ENCODE peak calls at places on chromosomes 11 and 22, in nine cellular contexts. O is cardiac muscle cell, A is astrocyte of the cerebellum, Q is AG04450, G is A549, S is activated B cell treated with CpG ODN at 0.5 μM for 24 hours, P is fibroblast of mammary gland, D is colonic mucosa, T is choroid plexus epithelial cell. B is an unnamed sample.

GRCh38 chr11:3984896-3985295 is 109.7 kb upstream of the RRM1 start:
- DNase-seq in O (peak), A (no peak), Q (no peak), G (no peak), S (no peak), P (no peak), D (no peak), T (peak), B (no peak)

GRCh38 chr11:55949330-55949729 is 13.1 kb upstream of the OR5I1 start:
- DNase-seq in O (no peak), A (no peak), Q (no peak), G (no peak), S (no peak), P (no peak), D (no peak), T (no peak), B (no peak)

GRCh38 chr11:456533-456932 is 6.5 kb downstream of the PTDSS2 start:
- DNase-seq in O (no peak), A (no peak), Q (no peak), G (no peak), S (no peak), P (no peak), D (no peak), T (peak), B (no peak)

GRCh38 chr11:77672276-77672675 is 34.7 kb upstream of the CLNS1A start:
- DNase-seq in O (no peak), A (peak), Q (peak), G (peak), S (no peak), P (peak), D (peak), T (peak), B (no peak)

GRCh38 chr11:12050470-12050891 is 42.1 kb upstream of the DKK3 start:
- DNase-seq in O (no peak), A (peak), Q (no peak), G (no peak), S (no peak), P (no peak), D (no peak), T (peak), B (peak)

GRCh38 chr11:67641302-67642147 is 2.0 kb upstream of the TBX10 start:
- DNase-seq in O (no peak), A (no peak), Q (no peak), G (no peak), S (no peak), P (no peak), D (peak), T (no peak), B (no peak)

GRCh38 chr22:49015993-49016908 is 811.4 kb downstream of the BRD1 start:
- DNase-seq in O (no peak), A (no peak), Q (no peak), G (no peak), S (no peak), P (no peak), D (no peak), T (no peak), B (no peak)

GRCh38 chr22:22884010-22884887 is 3.4 kb upstream of the IGLL5 start:
- DNase-seq in O (no peak), A (no peak), Q (no peak), G (peak), S (no peak), P (peak), D (peak), T (peak), B (peak)

GRCh38 chr22:38454361-38455062 is 487 bp downstream of the KCNJ4 start:
- DNase-seq in O (peak), A (no peak), Q (no peak), G (no peak), S (no peak), P (no peak), D (no peak), T (no peak), B (no peak)

GRCh38 chr11:746289-747175 is 732 bp upstream of the TALDO1 start:
- DNase-seq in O (peak), A (no peak), Q (no peak), G (peak), S (no peak), P (peak), D (peak), T (peak), B (no peak)

GRCh38 chr22:35219012-35219411 is 38.3 kb upstream of the HMGXB4 start:
- DNase-seq in O (no peak), A (no peak), Q (peak), G (peak), S (no peak), P (peak), D (no peak), T (peak), B (no peak)

GRCh38 chr22:48047722-48048500 is 1285.5 kb downstream of the TBC1D22A start:
- DNase-seq in O (no peak), A (no peak), Q (no peak), G (no peak), S (no peak), P (no peak), D (no peak), T (no peak), B (no peak)

GRCh38 chr11:75263944-75264349 is 23.4 kb downstream of the TPBGL start:
- DNase-seq in O (no peak), A (no peak), Q (no peak), G (no peak), S (no peak), P (no peak), D (no peak), T (peak), B (no peak)

GRCh38 chr11:66639066-66639813 is 737 bp downstream of the RBM4 start:
- DNase-seq in O (peak), A (no peak), Q (no peak), G (peak), S (no peak), P (peak), D (no peak), T (peak), B (no peak)

GRCh38 chr11:14898286-14899086 is 6.5 kb upstream of the CYP2R1 start:
- DNase-seq in O (no peak), A (no peak), Q (no peak), G (no peak), S (no peak), P (no peak), D (no peak), T (no peak), B (no peak)

GRCh38 chr11:33868646-33869461 is 23.0 kb downstream of the LMO2 start:
- DNase-seq in O (peak), A (no peak), Q (no peak), G (no peak), S (no peak), P (no peak), D (no peak), T (no peak), B (no peak)

GRCh38 chr11:33324211-33324985 is 67.2 kb downstream of the HIPK3 start:
- DNase-seq in O (peak), A (no peak), Q (no peak), G (no peak), S (no peak), P (no peak), D (no peak), T (no peak), B (no peak)

GRCh38 chr11:96073536-96073935 is 149.6 kb upstream of the MTMR2 start:
- DNase-seq in O (no peak), A (no peak), Q (no peak), G (no peak), S (no peak), P (no peak), D (no peak), T (no peak), B (no peak)

GRCh38 chr11:114153224-114153623 is 93.7 kb downstream of the ZBTB16 start:
- DNase-seq in O (no peak), A (no peak), Q (no peak), G (no peak), S (no peak), P (no peak), D (no peak), T (no peak), B (no peak)

GRCh38 chr11:67636962-67637361 is 2.6 kb downstream of the TBX10 start:
- DNase-seq in O (no peak), A (no peak), Q (no peak), G (no peak), S (no peak), P (no peak), D (no peak), T (no peak), B (no peak)

GRCh38 chr22:41474878-41475451 is 6.0 kb downstream of the ACO2 start:
- DNase-seq in O (no peak), A (no peak), Q (no peak), G (no peak), S (no peak), P (no peak), D (no peak), T (no peak), B (no peak)

GRCh38 chr11:78131956-78132355 is 7.5 kb downstream of the ALG8 start:
- DNase-seq in O (no peak), A (no peak), Q (no peak), G (no peak), S (no peak), P (peak), D (no peak), T (no peak), B (no peak)

GRCh38 chr11:60925685-60926267 is 1.5 kb downstream of the TMEM132A start:
- DNase-seq in O (no peak), A (no peak), Q (peak), G (peak), S (no peak), P (peak), D (no peak), T (peak), B (no peak)

GRCh38 chr22:18998998-18999397 is 62.9 kb upstream of the PRODH start:
- DNase-seq in O (peak), A (no peak), Q (no peak), G (no peak), S (no peak), P (no peak), D (no peak), T (no peak), B (no peak)
- TF ChIP-seq CTCF in O (peak), A (peak), Q (peak), G (no peak), S (no peak), P (peak), D (no peak), T (peak), B (no peak)

GRCh38 chr22:20777420-20778177 is 3.7 kb downstream of the SERPIND1 start:
- DNase-seq in O (peak), A (peak), Q (peak), G (peak), S (no peak), P (peak), D (peak), T (peak), B (no peak)
- TF ChIP-seq CTCF in O (peak), A (no peak), Q (peak), G (peak), S (no peak), P (no peak), D (no peak), T (peak), B (no peak)

GRCh38 chr11:57638811-57639320 is 10.8 kb downstream of the YPEL4 start:
- DNase-seq in O (peak), A (no peak), Q (no peak), G (no peak), S (no peak), P (peak), D (no peak), T (no peak), B (peak)
- TF ChIP-seq CTCF in O (peak), A (no peak), Q (no peak), G (no peak), S (no peak), P (no peak), D (no peak), T (no peak), B (no peak)

DNA sequence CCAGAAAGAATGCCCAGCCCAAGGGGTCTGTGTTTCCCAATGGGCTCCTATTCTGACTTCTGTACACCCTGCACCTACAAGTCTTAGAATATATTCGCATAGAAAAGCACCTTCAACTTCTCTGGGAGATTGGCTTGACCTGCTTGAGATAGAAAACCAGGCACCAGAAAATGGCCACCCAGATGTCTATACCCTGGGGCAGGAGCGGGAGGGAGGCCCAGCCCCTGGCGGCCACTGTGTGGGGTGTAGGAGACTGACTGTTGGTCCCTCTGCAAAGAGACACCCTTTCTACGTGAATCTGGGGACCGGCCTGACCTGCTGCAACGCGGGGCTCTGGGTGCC is 8.5 kb downstream of the DENND6B start:
- DNase-seq in O (no peak), A (no peak), Q (no peak), G (no peak), S (no peak), P (no peak), D (no peak), T (no peak), B (no peak)
- TF ChIP-seq CTCF in O (no peak), A (no peak), Q (no peak), G (no peak), S (no peak), P (no peak), D (no peak), T (no peak), B (no peak)

GRCh38 chr11:44557464-44557863 is 8.0 kb upstream of the CD82 start:
- DNase-seq in O (no peak), A (no peak), Q (no peak), G (no peak), S (no peak), P (no peak), D (no peak), T (no peak), B (no peak)

GRCh38 chr11:44559207-44559943 is 6.1 kb upstream of the CD82 start:
- DNase-seq in O (no peak), A (no peak), Q (no peak), G (no peak), S (peak), P (no peak), D (no peak), T (no peak), B (no peak)

GRCh38 chr11:44561275-44561781 is 4.1 kb upstream of the CD82 start:
- DNase-seq in O (no peak), A (no peak), Q (no peak), G (no peak), S (no peak), P (peak), D (no peak), T (no peak), B (no peak)

GRCh38 chr11:44555031-44555800 is 10.2 kb upstream of the CD82 start:
- DNase-seq in O (no peak), A (no peak), Q (no peak), G (no peak), S (no peak), P (no peak), D (no peak), T (no peak), B (no peak)

GRCh38 chr11:44556735-44557409 is 8.6 kb upstream of the CD82 start:
- DNase-seq in O (peak), A (peak), Q (no peak), G (peak), S (no peak), P (peak), D (peak), T (peak), B (peak)
- TF ChIP-seq CTCF in O (peak), A (peak), Q (peak), G (peak), S (peak), P (peak), D (peak), T (peak), B (peak)

GRCh38 chr22:50627914-50628542 is at the start of gene ARSA:
- DNase-seq in O (peak), A (peak), Q (peak), G (peak), S (peak), P (peak), D (peak), T (peak), B (peak)
- TF ChIP-seq CTCF in O (peak), A (peak), Q (peak), G (peak), S (no peak), P (no peak), D (no peak), T (peak), B (no peak)

DNA sequence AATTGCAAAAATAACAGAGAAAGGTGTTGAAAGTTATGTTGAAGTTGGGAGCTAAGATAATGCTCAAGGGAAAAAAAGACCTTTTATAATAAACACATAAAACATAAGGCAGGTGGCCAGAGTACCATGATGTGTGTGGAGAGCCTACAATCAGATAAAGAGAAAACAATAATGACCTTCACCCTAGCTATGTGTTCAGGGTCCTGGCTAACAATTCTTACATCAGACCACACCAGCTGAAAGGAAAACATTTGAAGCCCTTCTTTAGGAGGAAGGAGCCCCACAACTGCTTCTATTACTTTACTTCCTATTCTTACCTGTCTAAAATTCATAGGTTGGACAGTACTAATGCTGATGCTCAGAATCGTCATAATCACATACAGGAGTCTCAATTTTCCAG is 2.5 kb downstream of the TSG101 start:
- DNase-seq in O (no peak), A (no peak), Q (no peak), G (no peak), S (no peak), P (no peak), D (no peak), T (no peak), B (no peak)
- TF ChIP-seq CTCF in O (no peak), A (no peak), Q (no peak), G (no peak), S (no peak), P (no peak), D (no peak), T (no peak), B (no peak)

GRCh38 chr22:24847490-24847889 is 41.5 kb downstream of the SGSM1 start:
- DNase-seq in O (no peak), A (no peak), Q (no peak), G (no peak), S (no peak), P (no peak), D (no peak), T (no peak), B (no peak)

GRCh38 chr22:24845036-24845918 is 39.3 kb downstream of the SGSM1 start:
- DNase-seq in O (no peak), A (no peak), Q (no peak), G (peak), S (no peak), P (peak), D (no peak), T (peak), B (no peak)

GRCh38 chr22:24843048-24843447 is 37.0 kb downstream of the SGSM1 start:
- DNase-seq in O (peak), A (no peak), Q (no peak), G (no peak), S (no peak), P (no peak), D (no peak), T (no peak), B (no peak)

GRCh38 chr22:24848559-24849168 is 42.7 kb downstream of the SGSM1 start:
- DNase-seq in O (no peak), A (no peak), Q (no peak), G (no peak), S (no peak), P (no peak), D (no peak), T (no peak), B (no peak)
- TF ChIP-seq CTCF in O (no peak), A (no peak), Q (no peak), G (no peak), S (no peak), P (no peak), D (no peak), T (no peak), B (no peak)

GRCh38 chr11:100528872-100529416 is 158.1 kb upstream of the ARHGAP42 start:
- DNase-seq in O (no peak), A (no peak), Q (no peak), G (no peak), S (no peak), P (no peak), D (no peak), T (no peak), B (no peak)

GRCh38 chr11:100525197-100525596 is 161.9 kb upstream of the ARHGAP42 start:
- DNase-seq in O (no peak), A (no peak), Q (no peak), G (no peak), S (no peak), P (no peak), D (no peak), T (no peak), B (no peak)

DNA sequence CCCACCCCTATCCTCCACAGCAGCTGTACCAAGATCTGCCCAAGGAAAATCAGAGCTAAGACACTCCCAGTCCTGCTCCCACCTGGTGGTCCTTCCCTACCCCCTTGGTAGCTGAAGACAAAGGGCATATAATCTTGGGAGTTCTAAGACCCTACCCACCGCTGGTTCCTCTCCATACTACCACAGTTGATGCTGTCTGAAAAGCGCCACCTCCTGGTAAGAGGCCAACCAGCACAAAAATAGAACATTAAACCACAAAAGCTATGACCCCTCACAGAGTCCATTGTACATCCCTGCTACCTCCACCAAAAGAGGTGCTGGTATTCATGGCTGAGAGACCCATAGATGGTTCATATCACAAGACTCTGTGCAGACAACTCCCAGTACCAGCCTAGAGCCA is 161.5 kb upstream of the ARHGAP42 start:
- DNase-seq in O (no peak), A (no peak), Q (no peak), G (peak), S (no peak), P (no peak), D (no peak), T (peak), B (no peak)
- TF ChIP-seq CTCF in O (no peak), A (no peak), Q (peak), G (no peak), S (no peak), P (no peak), D (no peak), T (peak), B (no peak)

B was measured in thyroid gland.